ENCODE peak calls at places on chromosome 6, in four cellular contexts. J is activated CD4-positive, alpha-beta T cell treated with anti-CD3 and anti-CD28 coated beads, Interleukin-2, amount 50 U/mL, for 48 hours; N is spleen; R is RCC 7860. H is an unnamed sample.

GRCh38 chr6:133945158-133945557 is 7.9 kb upstream of the TBPL1 start:
- DNase-seq in J (no peak), R (no peak), N (no peak), H (no peak)

GRCh38 chr6:148973809-148974208 is 227.0 kb downstream of the UST start:
- DNase-seq in R (no peak), N (no peak), J (no peak), H (no peak)

GRCh38 chr6:34938268-34938667 is 49.2 kb downstream of the ANKS1A start:
- DNase-seq in N (no peak), J (no peak), R (no peak), H (no peak)

GRCh38 chr6:30411515-30412207 is 66.7 kb downstream of the RPP21 start:
- DNase-seq in R (peak; percentile 41), J (peak; percentile 66), N (peak; percentile 85), H (peak; percentile 71)

GRCh38 chr6:89311853-89312531 is 3.1 kb downstream of the GABRR2 start:
- DNase-seq in R (no peak), J (no peak), N (no peak), H (no peak)

GRCh38 chr6:39029156-39030011 is 19.2 kb upstream of the GLP1R start:
- DNase-seq in N (no peak), R (no peak), J (peak; percentile 73), H (peak; percentile 82)

GRCh38 chr6:114712129-114712662 is 369.4 kb upstream of the HS3ST5 start:
- DNase-seq in N (no peak), R (no peak), J (no peak), H (no peak)

GRCh38 chr6:3209114-3210023 is 18.1 kb downstream of the TUBB2B start:
- DNase-seq in J (peak; percentile 85), N (no peak), R (peak; percentile 96), H (peak; percentile 73)

GRCh38 chr6:119466226-119466625 is 116.7 kb upstream of the MAN1A1 start:
- DNase-seq in R (no peak), N (no peak), J (no peak), H (no peak)

GRCh38 chr6:4943716-4944115 is 60.1 kb downstream of the RPP40 start:
- DNase-seq in J (no peak), N (no peak), R (peak; percentile 35), H (no peak)

GRCh38 chr6:68740828-68741500 is 105.9 kb downstream of the ADGRB3 start:
- DNase-seq in R (no peak), N (no peak), J (no peak), H (no peak)

GRCh38 chr6:89035252-89036106 is 45.1 kb upstream of the PNRC1 start:
- DNase-seq in R (peak; percentile 84), J (no peak), N (no peak), H (no peak)

GRCh38 chr6:3872370-3872854 is 23.2 kb downstream of the FAM50B start:
- DNase-seq in R (no peak), J (no peak), N (no peak), H (peak; percentile 22)

GRCh38 chr6:122569372-122569771 is 40.8 kb upstream of the PKIB start:
- DNase-seq in J (no peak), N (no peak), R (no peak), H (no peak)

GRCh38 chr6:105985816-105986632 is 100.1 kb upstream of the PRDM1 start:
- DNase-seq in J (no peak), N (peak; percentile 86), R (no peak), H (peak; percentile 62)

GRCh38 chr6:162621246-162621645 is 106.3 kb downstream of the PRKN start:
- DNase-seq in J (peak; percentile 5), R (peak; percentile 80), N (no peak), H (no peak)

GRCh38 chr6:36659271-36659670 is 19.2 kb upstream of the CDKN1A start:
- DNase-seq in J (no peak), N (no peak), R (no peak), H (no peak)

GRCh38 chr6:66568271-66568670 is 861.2 kb upstream of the EYS start:
- DNase-seq in N (no peak), J (no peak), R (no peak), H (no peak)

GRCh38 chr6:36917541-36918193 is 31.9 kb downstream of the C6orf89 start:
- DNase-seq in N (no peak), J (no peak), R (no peak), H (no peak)

GRCh38 chr6:15089569-15090144 is 156.2 kb upstream of the JARID2 start:
- DNase-seq in R (no peak), N (peak; percentile 81), J (no peak), H (no peak)

GRCh38 chr6:33279971-33280511 is 3.1 kb downstream of the B3GALT4 start:
- DNase-seq in R (peak; percentile 46), N (no peak), J (no peak), H (no peak)